ENCODE peak calls at places on chromosomes 16 and 17, in four cellular contexts. One of them, this sample, is unnamed.

GRCh38 chr17:18877104-18877503 is 19.2 kb downstream of the PRPSAP2 start:
- DNase-seq in SJCRH30: no peak
- DNase-seq in PC-3: peak; percentile 79
- DNase-seq in K562: no peak
- DNase-seq in this sample: no peak

GRCh38 chr16:19384656-19385055 is 33.0 kb upstream of the TMC5 start:
- DNase-seq in SJCRH30: no peak
- DNase-seq in PC-3: peak; percentile 90
- DNase-seq in K562: no peak
- DNase-seq in this sample: no peak

GRCh38 chr16:24151482-24151939 is 104.6 kb upstream of the CACNG3 start:
- DNase-seq in SJCRH30: peak; percentile 4
- DNase-seq in PC-3: no peak
- DNase-seq in K562: no peak
- DNase-seq in this sample: no peak

GRCh38 chr16:55498101-55498500 is 10.8 kb upstream of the LPCAT2 start:
- DNase-seq in SJCRH30: no peak
- DNase-seq in PC-3: no peak
- DNase-seq in K562: no peak
- DNase-seq in this sample: no peak

GRCh38 chr16:31128711-31129567 is 6.6 kb downstream of the PRSS8 start:
- DNase-seq in SJCRH30: no peak
- DNase-seq in PC-3: peak; percentile 46
- DNase-seq in K562: peak; percentile 84
- DNase-seq in this sample: no peak

GRCh38 chr17:36182176-36183000 is 6.0 kb upstream of the TBC1D3B start:
- DNase-seq in SJCRH30: no peak
- DNase-seq in PC-3: no peak
- DNase-seq in K562: no peak
- DNase-seq in this sample: peak; percentile 24

GRCh38 chr16:89106533-89107208 is 13.0 kb downstream of the ACSF3 start:
- DNase-seq in SJCRH30: no peak
- DNase-seq in PC-3: no peak
- DNase-seq in K562: no peak
- DNase-seq in this sample: no peak

GRCh38 chr16:56115817-56116576 is 75.3 kb upstream of the GNAO1 start:
- DNase-seq in SJCRH30: no peak
- DNase-seq in PC-3: no peak
- DNase-seq in K562: no peak
- DNase-seq in this sample: no peak

GRCh38 chr16:54466233-54466632 is 179.6 kb upstream of the IRX3 start:
- DNase-seq in SJCRH30: no peak
- DNase-seq in PC-3: no peak
- DNase-seq in K562: no peak
- DNase-seq in this sample: no peak

GRCh38 chr17:77611791-77612466 is 346.6 kb upstream of the TNRC6C start:
- DNase-seq in SJCRH30: no peak
- DNase-seq in PC-3: no peak
- DNase-seq in K562: no peak
- DNase-seq in this sample: peak; percentile 3

GRCh38 chr17:75394332-75394918 is 11.1 kb downstream of the GRB2 start:
- DNase-seq in SJCRH30: no peak
- DNase-seq in PC-3: peak; percentile 20
- DNase-seq in K562: no peak
- DNase-seq in this sample: no peak

GRCh38 chr17:32586666-32587065 is 99.9 kb downstream of the CDK5R1 start:
- DNase-seq in SJCRH30: no peak
- DNase-seq in PC-3: peak; percentile 8
- DNase-seq in K562: no peak
- DNase-seq in this sample: no peak

GRCh38 chr16:85125570-85126382 is 13.5 kb upstream of the CIBAR2 start:
- DNase-seq in SJCRH30: no peak
- DNase-seq in PC-3: no peak
- DNase-seq in K562: no peak
- DNase-seq in this sample: no peak

GRCh38 chr17:82804442-82805191 is 35.2 kb downstream of the ZNF750 start:
- DNase-seq in SJCRH30: peak; percentile 52
- DNase-seq in PC-3: no peak
- DNase-seq in K562: no peak
- DNase-seq in this sample: no peak

GRCh38 chr16:55991843-55992242 is 116.7 kb upstream of the CES5A start:
- DNase-seq in SJCRH30: no peak
- DNase-seq in PC-3: no peak
- DNase-seq in K562: no peak
- DNase-seq in this sample: no peak

GRCh38 chr17:17303010-17303846 is at the start of gene NT5M:
- DNase-seq in SJCRH30: peak; percentile 92
- DNase-seq in PC-3: peak; percentile 93
- DNase-seq in K562: peak; percentile 84
- DNase-seq in this sample: peak; percentile 83

GRCh38 chr17:34306466-34306865 is 12.8 kb upstream of the CCL8 start:
- DNase-seq in SJCRH30: peak; percentile 31
- DNase-seq in PC-3: peak; percentile 10
- DNase-seq in K562: peak; percentile 15
- DNase-seq in this sample: peak; percentile 6

GRCh38 chr17:43917016-43917347 is 9.6 kb upstream of the MPP2 start:
- DNase-seq in SJCRH30: no peak
- DNase-seq in PC-3: no peak
- DNase-seq in K562: no peak
- DNase-seq in this sample: no peak

GRCh38 chr17:8976638-8977037 is 11.1 kb upstream of the PIK3R5 start:
- DNase-seq in SJCRH30: no peak
- DNase-seq in PC-3: no peak
- DNase-seq in K562: no peak
- DNase-seq in this sample: no peak

GRCh38 chr17:75152971-75153853 is 1.1 kb downstream of the JPT1 start:
- DNase-seq in SJCRH30: peak; percentile 58
- DNase-seq in PC-3: peak; percentile 69
- DNase-seq in K562: peak; percentile 51
- DNase-seq in this sample: peak; percentile 60

GRCh38 chr16:75529959-75530358 is 5.9 kb downstream of the CHST5 start:
- DNase-seq in SJCRH30: no peak
- DNase-seq in PC-3: no peak
- DNase-seq in K562: no peak
- DNase-seq in this sample: no peak

DNA sequence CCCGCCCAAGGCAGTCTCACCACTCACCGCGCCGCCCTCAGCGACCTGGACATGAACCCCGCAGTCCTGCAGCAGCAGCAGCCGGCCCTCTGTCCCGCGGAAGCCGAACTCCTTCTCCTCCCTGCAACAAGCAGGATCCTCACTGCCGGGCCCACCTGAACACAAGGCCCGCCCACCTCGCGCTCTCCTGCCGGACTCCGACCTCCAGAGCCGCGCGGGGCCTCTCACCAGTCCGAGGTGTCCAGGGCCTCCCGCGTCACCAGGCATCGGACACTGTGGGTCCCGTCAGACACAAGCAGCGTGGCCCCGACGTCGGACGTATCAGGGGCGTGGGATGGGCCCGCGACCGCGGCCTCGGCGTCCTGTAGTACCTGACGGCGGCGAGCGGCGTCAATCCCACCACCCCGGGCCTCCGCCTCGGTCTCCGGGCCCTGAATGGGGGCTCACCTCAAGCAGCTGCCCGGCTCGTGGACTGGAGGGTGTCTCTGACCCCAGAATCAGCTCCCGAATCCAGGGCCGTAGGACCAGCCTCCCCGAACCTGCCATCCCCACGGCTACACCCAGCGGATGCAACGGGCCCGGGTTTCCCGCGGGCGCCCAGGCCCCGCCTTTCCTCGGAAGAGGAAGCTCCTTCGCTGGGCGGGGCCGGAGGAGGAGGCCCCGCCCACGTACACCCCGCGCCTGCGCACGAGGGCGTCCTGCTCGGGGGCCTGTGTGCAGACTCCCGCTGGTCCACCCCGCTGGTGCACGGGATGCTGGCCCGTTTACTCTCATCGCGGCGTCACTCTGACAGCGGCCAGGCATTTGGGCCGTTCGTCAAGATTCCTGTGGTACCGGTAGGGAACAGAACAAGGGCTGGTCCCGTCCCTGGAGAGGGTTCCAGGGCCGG is at the start of gene ACD:
- DNase-seq in SJCRH30: peak; percentile 79
- DNase-seq in PC-3: peak; percentile 92
- DNase-seq in K562: peak; percentile 99
- DNase-seq in this sample: peak; percentile 88
- H3K4me3 ChIP-seq in SJCRH30: peak within 1 kb of the TSS; percentile 71
- H3K4me3 ChIP-seq in PC-3: peak within 1 kb of the TSS; percentile 91
- H3K4me3 ChIP-seq in K562: peak within 1 kb of the TSS; percentile 58
- H3K4me3 ChIP-seq in this sample: peak within 1 kb of the TSS; percentile 86

GRCh38 chr17:73644145-73645049 is at the start of gene SDK2:
- DNase-seq in SJCRH30: peak; percentile 58
- DNase-seq in PC-3: no peak
- DNase-seq in K562: no peak
- DNase-seq in this sample: peak; percentile 53

GRCh38 chr17:73641779-73642580 is 2.3 kb downstream of the SDK2 start:
- DNase-seq in SJCRH30: peak; percentile 43
- DNase-seq in PC-3: no peak
- DNase-seq in K562: no peak
- DNase-seq in this sample: peak; percentile 65

GRCh38 chr17:73643012-73643845 is 1.0 kb downstream of the SDK2 start:
- DNase-seq in SJCRH30: peak; percentile 82
- DNase-seq in PC-3: peak; percentile 17
- DNase-seq in K562: no peak
- DNase-seq in this sample: peak; percentile 75

GRCh38 chr17:73643846-73644144 is 450 bp downstream of the SDK2 start:
- DNase-seq in SJCRH30: peak; percentile 33
- DNase-seq in PC-3: no peak
- DNase-seq in K562: no peak
- DNase-seq in this sample: no peak

GRCh38 chr17:73642659-73643011 is 1.6 kb downstream of the SDK2 start:
- DNase-seq in SJCRH30: no peak
- DNase-seq in PC-3: no peak
- DNase-seq in K562: no peak
- DNase-seq in this sample: no peak
- H3K4me3 ChIP-seq in SJCRH30: peak overlapping the region; percentile 86
- H3K4me3 ChIP-seq in PC-3: no peak overlapping the region
- H3K4me3 ChIP-seq in K562: no peak overlapping the region
- H3K4me3 ChIP-seq in this sample: peak overlapping the region; percentile 84

GRCh38 chr16:51134269-51134812 is 16.7 kb downstream of the SALL1 start:
- DNase-seq in SJCRH30: no peak
- DNase-seq in PC-3: no peak
- DNase-seq in K562: no peak
- DNase-seq in this sample: peak; percentile 59
- H3K4me3 ChIP-seq in SJCRH30: no peak overlapping the region
- H3K4me3 ChIP-seq in PC-3: no peak overlapping the region
- H3K4me3 ChIP-seq in K562: no peak overlapping the region
- H3K4me3 ChIP-seq in this sample: peak overlapping the region; percentile 37

GRCh38 chr17:50028207-50029120 is 27.4 kb upstream of the ITGA3 start:
- DNase-seq in SJCRH30: peak; percentile 61
- DNase-seq in PC-3: peak; percentile 100
- DNase-seq in K562: no peak
- DNase-seq in this sample: no peak
- H3K4me3 ChIP-seq in SJCRH30: no peak overlapping the region
- H3K4me3 ChIP-seq in PC-3: peak overlapping the region; percentile 62
- H3K4me3 ChIP-seq in K562: no peak overlapping the region
- H3K4me3 ChIP-seq in this sample: no peak overlapping the region

GRCh38 chr16:49527621-49528020 is 154.0 kb downstream of the C16orf78 start:
- DNase-seq in SJCRH30: peak; percentile 25
- DNase-seq in PC-3: no peak
- DNase-seq in K562: peak; percentile 22
- DNase-seq in this sample: no peak

GRCh38 chr16:49528564-49529150 is 155.1 kb downstream of the C16orf78 start:
- DNase-seq in SJCRH30: no peak
- DNase-seq in PC-3: no peak
- DNase-seq in K562: no peak
- DNase-seq in this sample: no peak

GRCh38 chr16:49526966-49527365 is 153.4 kb downstream of the C16orf78 start:
- DNase-seq in SJCRH30: no peak
- DNase-seq in PC-3: no peak
- DNase-seq in K562: no peak
- DNase-seq in this sample: no peak

GRCh38 chr16:49529646-49530045 is 156.0 kb downstream of the C16orf78 start:
- DNase-seq in SJCRH30: no peak
- DNase-seq in PC-3: no peak
- DNase-seq in K562: no peak
- DNase-seq in this sample: no peak

DNA sequence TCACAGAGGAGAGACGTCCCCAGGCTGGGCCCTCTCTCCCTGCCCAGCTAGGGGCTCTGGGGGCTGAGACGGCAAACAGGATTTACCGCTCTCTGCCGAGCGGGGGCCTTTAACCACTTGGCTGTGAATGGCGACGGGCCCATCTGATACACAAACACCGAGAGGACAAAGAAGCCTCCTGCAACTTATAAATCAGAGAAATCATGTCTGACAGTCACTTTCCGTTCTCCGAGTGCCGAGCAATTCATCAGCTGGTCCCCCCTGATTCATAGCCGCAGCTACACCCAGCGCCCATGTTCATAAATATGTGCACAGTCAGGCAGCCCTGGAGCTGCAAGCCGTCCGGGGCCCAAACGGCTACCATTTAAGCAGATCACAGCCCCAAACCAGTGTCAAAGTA is 154.4 kb downstream of the C16orf78 start:
- DNase-seq in SJCRH30: no peak
- DNase-seq in PC-3: peak; percentile 1
- DNase-seq in K562: no peak
- DNase-seq in this sample: no peak
- H3K4me3 ChIP-seq in SJCRH30: peak overlapping the region; percentile 29
- H3K4me3 ChIP-seq in PC-3: no peak overlapping the region
- H3K4me3 ChIP-seq in K562: no peak overlapping the region
- H3K4me3 ChIP-seq in this sample: no peak overlapping the region

DNA sequence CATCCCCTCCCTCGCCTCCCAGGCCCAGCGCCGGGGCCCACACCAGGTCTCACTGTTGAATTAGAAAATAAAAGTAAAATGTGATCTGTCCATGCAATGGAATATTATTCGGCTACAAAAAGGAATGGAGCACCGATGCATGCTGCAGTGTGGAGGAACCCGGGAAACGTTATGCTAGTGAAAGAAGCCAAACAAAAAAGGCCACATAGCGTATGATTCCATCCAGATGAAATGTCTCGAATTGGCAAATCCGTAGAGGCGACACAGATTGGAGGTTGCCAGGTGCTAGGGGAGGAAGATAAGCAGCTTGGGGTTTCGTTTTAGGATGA is 972 bp upstream of the ADCY9 start:
- DNase-seq in SJCRH30: no peak
- DNase-seq in PC-3: no peak
- DNase-seq in K562: no peak
- DNase-seq in this sample: no peak
- H3K4me3 ChIP-seq in SJCRH30: peak overlapping the region; percentile 60
- H3K4me3 ChIP-seq in PC-3: peak overlapping the region; percentile 71
- H3K4me3 ChIP-seq in K562: no peak overlapping the region
- H3K4me3 ChIP-seq in this sample: no peak overlapping the region

This sample was measured in WERI-Rb-1.